ENCODE peak calls at places on chromosomes 13 and 19, in nine cellular contexts. One of them, this sample, is unnamed.

GRCh38 chr19:11539495-11540365 is 1.1 kb downstream of the CNN1 start:
- DNase-seq in CD4-positive, alpha-beta T cell: no peak
- DNase-seq in neural progenitor cell: peak
- DNase-seq in nephron progenitor cell: peak
- DNase-seq in body of pancreas: no peak
- DNase-seq in epithelial cell of esophagus: no peak
- DNase-seq in uterus: peak
- DNase-seq in AG09309: no peak
- DNase-seq in H9: no peak
- DNase-seq in this sample: no peak

GRCh38 chr13:20607015-20607414 is 40.1 kb downstream of the IFT88 start:
- DNase-seq in CD4-positive, alpha-beta T cell: no peak
- DNase-seq in neural progenitor cell: no peak
- DNase-seq in nephron progenitor cell: no peak
- DNase-seq in body of pancreas: no peak
- DNase-seq in epithelial cell of esophagus: no peak
- DNase-seq in uterus: no peak
- DNase-seq in AG09309: no peak
- DNase-seq in H9: no peak
- DNase-seq in this sample: no peak

GRCh38 chr13:49553888-49554287 is 31.5 kb downstream of the RCBTB1 start:
- DNase-seq in CD4-positive, alpha-beta T cell: no peak
- DNase-seq in neural progenitor cell: no peak
- DNase-seq in nephron progenitor cell: no peak
- DNase-seq in body of pancreas: no peak
- DNase-seq in epithelial cell of esophagus: no peak
- DNase-seq in uterus: no peak
- DNase-seq in AG09309: no peak
- DNase-seq in H9: no peak
- DNase-seq in this sample: no peak

GRCh38 chr13:67230774-67231480 is 791 bp upstream of the PCDH9 start:
- DNase-seq in CD4-positive, alpha-beta T cell: no peak
- DNase-seq in neural progenitor cell: peak
- DNase-seq in nephron progenitor cell: peak
- DNase-seq in body of pancreas: peak
- DNase-seq in epithelial cell of esophagus: peak
- DNase-seq in uterus: peak
- DNase-seq in AG09309: no peak
- DNase-seq in H9: peak
- DNase-seq in this sample: peak

GRCh38 chr13:27489456-27489855 is 39.1 kb upstream of the MTIF3 start:
- DNase-seq in CD4-positive, alpha-beta T cell: no peak
- DNase-seq in neural progenitor cell: no peak
- DNase-seq in nephron progenitor cell: no peak
- DNase-seq in body of pancreas: no peak
- DNase-seq in epithelial cell of esophagus: no peak
- DNase-seq in uterus: no peak
- DNase-seq in AG09309: no peak
- DNase-seq in H9: no peak
- DNase-seq in this sample: no peak

GRCh38 chr13:110818747-110819146 is 96.1 kb downstream of the ANKRD10 start:
- DNase-seq in CD4-positive, alpha-beta T cell: no peak
- DNase-seq in neural progenitor cell: no peak
- DNase-seq in nephron progenitor cell: no peak
- DNase-seq in body of pancreas: no peak
- DNase-seq in epithelial cell of esophagus: no peak
- DNase-seq in uterus: no peak
- DNase-seq in AG09309: no peak
- DNase-seq in H9: no peak
- DNase-seq in this sample: no peak

GRCh38 chr13:76654263-76654662 is 231.9 kb downstream of the KCTD12 start:
- DNase-seq in CD4-positive, alpha-beta T cell: no peak
- DNase-seq in neural progenitor cell: no peak
- DNase-seq in nephron progenitor cell: no peak
- DNase-seq in body of pancreas: no peak
- DNase-seq in epithelial cell of esophagus: peak
- DNase-seq in uterus: no peak
- DNase-seq in AG09309: no peak
- DNase-seq in H9: no peak
- DNase-seq in this sample: no peak

GRCh38 chr19:40006273-40006691 is 9.4 kb downstream of the ZNF546 start:
- DNase-seq in CD4-positive, alpha-beta T cell: no peak
- DNase-seq in neural progenitor cell: no peak
- DNase-seq in nephron progenitor cell: no peak
- DNase-seq in body of pancreas: no peak
- DNase-seq in epithelial cell of esophagus: peak
- DNase-seq in uterus: no peak
- DNase-seq in AG09309: no peak
- DNase-seq in H9: no peak
- DNase-seq in this sample: no peak

GRCh38 chr19:18340990-18341868 is 831 bp downstream of the PGPEP1 start:
- DNase-seq in CD4-positive, alpha-beta T cell: peak
- DNase-seq in neural progenitor cell: peak
- DNase-seq in nephron progenitor cell: peak
- DNase-seq in body of pancreas: peak
- DNase-seq in epithelial cell of esophagus: no peak
- DNase-seq in uterus: peak
- DNase-seq in AG09309: no peak
- DNase-seq in H9: peak
- DNase-seq in this sample: peak

GRCh38 chr13:91346848-91347211 is 657 bp upstream of the MIR17HG start:
- DNase-seq in CD4-positive, alpha-beta T cell: peak
- DNase-seq in neural progenitor cell: peak
- DNase-seq in nephron progenitor cell: peak
- DNase-seq in body of pancreas: peak
- DNase-seq in epithelial cell of esophagus: peak
- DNase-seq in uterus: no peak
- DNase-seq in AG09309: no peak
- DNase-seq in H9: peak
- DNase-seq in this sample: no peak

GRCh38 chr19:49887653-49888477 is 8.8 kb downstream of the IL4I1 start:
- DNase-seq in CD4-positive, alpha-beta T cell: no peak
- DNase-seq in neural progenitor cell: no peak
- DNase-seq in nephron progenitor cell: no peak
- DNase-seq in body of pancreas: no peak
- DNase-seq in epithelial cell of esophagus: no peak
- DNase-seq in uterus: no peak
- DNase-seq in AG09309: no peak
- DNase-seq in H9: no peak
- DNase-seq in this sample: no peak

GRCh38 chr19:2168619-2169424 is 5.1 kb downstream of the DOT1L start:
- DNase-seq in CD4-positive, alpha-beta T cell: no peak
- DNase-seq in neural progenitor cell: peak
- DNase-seq in nephron progenitor cell: peak
- DNase-seq in body of pancreas: peak
- DNase-seq in epithelial cell of esophagus: peak
- DNase-seq in uterus: peak
- DNase-seq in AG09309: peak
- DNase-seq in H9: peak
- DNase-seq in this sample: peak

GRCh38 chr13:40345149-40345514 is 321.3 kb downstream of the FOXO1 start:
- DNase-seq in CD4-positive, alpha-beta T cell: no peak
- DNase-seq in neural progenitor cell: no peak
- DNase-seq in nephron progenitor cell: no peak
- DNase-seq in body of pancreas: no peak
- DNase-seq in epithelial cell of esophagus: no peak
- DNase-seq in uterus: no peak
- DNase-seq in AG09309: no peak
- DNase-seq in H9: no peak
- DNase-seq in this sample: no peak

GRCh38 chr19:48683349-48683748 is 10.5 kb upstream of the NTN5 start:
- DNase-seq in CD4-positive, alpha-beta T cell: no peak
- DNase-seq in neural progenitor cell: no peak
- DNase-seq in nephron progenitor cell: no peak
- DNase-seq in body of pancreas: no peak
- DNase-seq in epithelial cell of esophagus: peak
- DNase-seq in uterus: peak
- DNase-seq in AG09309: no peak
- DNase-seq in H9: no peak
- DNase-seq in this sample: peak

GRCh38 chr13:101453784-101454201 is 1.3 kb downstream of the ITGBL1 start:
- DNase-seq in CD4-positive, alpha-beta T cell: no peak
- DNase-seq in neural progenitor cell: no peak
- DNase-seq in nephron progenitor cell: no peak
- DNase-seq in body of pancreas: peak
- DNase-seq in epithelial cell of esophagus: peak
- DNase-seq in uterus: no peak
- DNase-seq in AG09309: no peak
- DNase-seq in H9: peak
- DNase-seq in this sample: no peak

GRCh38 chr13:34308725-34309124 is 490.8 kb downstream of the RFC3 start:
- DNase-seq in CD4-positive, alpha-beta T cell: no peak
- DNase-seq in neural progenitor cell: no peak
- DNase-seq in nephron progenitor cell: no peak
- DNase-seq in body of pancreas: no peak
- DNase-seq in epithelial cell of esophagus: peak
- DNase-seq in uterus: no peak
- DNase-seq in AG09309: peak
- DNase-seq in H9: no peak
- DNase-seq in this sample: no peak

GRCh38 chr13:113740286-113740556 is 18.8 kb upstream of the TMEM255B start:
- DNase-seq in CD4-positive, alpha-beta T cell: no peak
- DNase-seq in neural progenitor cell: no peak
- DNase-seq in nephron progenitor cell: no peak
- DNase-seq in body of pancreas: no peak
- DNase-seq in epithelial cell of esophagus: no peak
- DNase-seq in uterus: no peak
- DNase-seq in AG09309: no peak
- DNase-seq in H9: no peak
- DNase-seq in this sample: peak

GRCh38 chr19:18895038-18895827 is 725 bp downstream of the CERS1 start:
- DNase-seq in CD4-positive, alpha-beta T cell: no peak
- DNase-seq in neural progenitor cell: peak
- DNase-seq in nephron progenitor cell: peak
- DNase-seq in body of pancreas: peak
- DNase-seq in epithelial cell of esophagus: peak
- DNase-seq in uterus: peak
- DNase-seq in AG09309: no peak
- DNase-seq in H9: peak
- DNase-seq in this sample: no peak

GRCh38 chr13:47472516-47472915 is 528.6 kb downstream of the SUCLA2 start:
- DNase-seq in CD4-positive, alpha-beta T cell: no peak
- DNase-seq in neural progenitor cell: no peak
- DNase-seq in nephron progenitor cell: no peak
- DNase-seq in body of pancreas: no peak
- DNase-seq in epithelial cell of esophagus: no peak
- DNase-seq in uterus: no peak
- DNase-seq in AG09309: no peak
- DNase-seq in H9: no peak
- DNase-seq in this sample: no peak

GRCh38 chr13:110957181-110957884 is 42.5 kb upstream of the ANKRD10 start:
- DNase-seq in CD4-positive, alpha-beta T cell: no peak
- DNase-seq in neural progenitor cell: no peak
- DNase-seq in nephron progenitor cell: no peak
- DNase-seq in body of pancreas: no peak
- DNase-seq in epithelial cell of esophagus: no peak
- DNase-seq in uterus: no peak
- DNase-seq in AG09309: no peak
- DNase-seq in H9: no peak
- DNase-seq in this sample: no peak

DNA sequence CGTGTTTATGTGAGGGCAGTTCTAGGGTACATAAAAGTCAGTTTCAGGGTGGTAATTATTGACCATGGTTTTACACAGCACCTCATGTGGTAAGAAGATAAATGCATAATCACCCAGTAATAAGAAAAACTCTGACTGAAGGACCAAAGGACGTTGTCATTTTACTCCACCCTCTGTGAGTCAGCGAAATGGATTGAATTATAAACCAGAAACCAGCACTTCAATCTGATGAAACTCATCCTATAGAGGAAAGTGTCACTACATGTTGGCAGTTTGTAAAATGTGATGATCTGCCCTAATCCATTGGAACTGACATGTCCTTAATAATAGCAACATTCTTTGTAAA is 406.8 kb downstream of the KLF5 start:
- DNase-seq in CD4-positive, alpha-beta T cell: no peak
- DNase-seq in neural progenitor cell: no peak
- DNase-seq in nephron progenitor cell: no peak
- DNase-seq in body of pancreas: no peak
- DNase-seq in epithelial cell of esophagus: peak
- DNase-seq in uterus: no peak
- DNase-seq in AG09309: no peak
- DNase-seq in H9: no peak
- DNase-seq in this sample: no peak
- TF ChIP-seq CTCF in CD4-positive, alpha-beta T cell: no peak
- TF ChIP-seq CTCF in neural progenitor cell: no peak
- TF ChIP-seq CTCF in nephron progenitor cell: no peak
- TF ChIP-seq CTCF in body of pancreas: no peak
- TF ChIP-seq CTCF in epithelial cell of esophagus: peak
- TF ChIP-seq CTCF in uterus: no peak
- TF ChIP-seq CTCF in AG09309: no peak
- TF ChIP-seq CTCF in H9: no peak
- TF ChIP-seq CTCF in this sample: no peak

GRCh38 chr19:31054430-31054829 is 294.8 kb downstream of the TSHZ3 start:
- DNase-seq in CD4-positive, alpha-beta T cell: peak
- DNase-seq in neural progenitor cell: peak
- DNase-seq in nephron progenitor cell: peak
- DNase-seq in body of pancreas: no peak
- DNase-seq in epithelial cell of esophagus: peak
- DNase-seq in uterus: no peak
- DNase-seq in AG09309: peak
- DNase-seq in H9: peak
- DNase-seq in this sample: no peak
- TF ChIP-seq CTCF in CD4-positive, alpha-beta T cell: no peak
- TF ChIP-seq CTCF in neural progenitor cell: peak
- TF ChIP-seq CTCF in nephron progenitor cell: peak
- TF ChIP-seq CTCF in body of pancreas: peak
- TF ChIP-seq CTCF in epithelial cell of esophagus: peak
- TF ChIP-seq CTCF in uterus: no peak
- TF ChIP-seq CTCF in AG09309: peak
- TF ChIP-seq CTCF in H9: peak
- TF ChIP-seq CTCF in this sample: no peak

GRCh38 chr13:81927347-81927746 is 1586.4 kb upstream of the SPRY2 start:
- DNase-seq in CD4-positive, alpha-beta T cell: no peak
- DNase-seq in neural progenitor cell: peak
- DNase-seq in nephron progenitor cell: no peak
- DNase-seq in body of pancreas: no peak
- DNase-seq in epithelial cell of esophagus: peak
- DNase-seq in uterus: no peak
- DNase-seq in AG09309: no peak
- DNase-seq in H9: peak
- DNase-seq in this sample: no peak
- TF ChIP-seq CTCF in CD4-positive, alpha-beta T cell: no peak
- TF ChIP-seq CTCF in neural progenitor cell: peak
- TF ChIP-seq CTCF in nephron progenitor cell: peak
- TF ChIP-seq CTCF in body of pancreas: no peak
- TF ChIP-seq CTCF in epithelial cell of esophagus: peak
- TF ChIP-seq CTCF in uterus: no peak
- TF ChIP-seq CTCF in AG09309: no peak
- TF ChIP-seq CTCF in H9: peak
- TF ChIP-seq CTCF in this sample: no peak

DNA sequence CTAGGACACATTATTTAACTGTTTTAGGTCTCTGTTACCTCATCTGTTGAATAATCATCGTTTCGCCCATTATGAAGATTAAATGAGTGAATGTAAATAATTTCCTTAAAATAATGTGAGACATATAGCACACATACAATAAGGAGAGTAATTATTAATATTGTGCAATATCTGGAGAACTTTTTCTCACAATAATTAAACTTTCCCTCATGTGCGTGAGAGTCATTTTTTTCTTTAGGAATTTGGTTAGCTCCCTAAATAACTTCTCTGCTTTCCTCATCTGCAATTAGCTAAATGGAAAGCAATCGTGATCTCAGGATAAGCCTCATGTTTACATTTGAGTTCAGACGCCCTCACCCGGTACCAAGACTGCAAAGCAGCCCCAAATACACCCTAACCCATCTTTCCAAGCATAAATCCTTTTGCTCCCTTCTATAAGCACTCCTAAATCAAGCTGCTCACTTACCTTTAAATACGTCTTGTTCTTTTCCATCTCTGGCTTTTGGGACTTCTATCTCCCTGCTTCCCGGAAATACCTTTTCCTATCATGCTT is 78.8 kb downstream of the MZT1 start:
- DNase-seq in CD4-positive, alpha-beta T cell: no peak
- DNase-seq in neural progenitor cell: peak
- DNase-seq in nephron progenitor cell: no peak
- DNase-seq in body of pancreas: no peak
- DNase-seq in epithelial cell of esophagus: peak
- DNase-seq in uterus: no peak
- DNase-seq in AG09309: no peak
- DNase-seq in H9: no peak
- DNase-seq in this sample: no peak
- TF ChIP-seq CTCF in CD4-positive, alpha-beta T cell: no peak
- TF ChIP-seq CTCF in neural progenitor cell: peak
- TF ChIP-seq CTCF in nephron progenitor cell: no peak
- TF ChIP-seq CTCF in body of pancreas: no peak
- TF ChIP-seq CTCF in epithelial cell of esophagus: peak
- TF ChIP-seq CTCF in uterus: no peak
- TF ChIP-seq CTCF in AG09309: no peak
- TF ChIP-seq CTCF in H9: peak
- TF ChIP-seq CTCF in this sample: no peak